ENCODE peak calls at places on chromosomes 4 and X, in four cellular contexts. K is DND-41, P is AG04449, N is NCI-H146. H is an unnamed sample.

GRCh38 chrX:140274761-140275525 is 229.9 kb downstream of the SOX3 start:
- DNase-seq in N (no peak), P (no peak), K (no peak), H (peak; percentile 5)

GRCh38 chr4:89836031-89836777 is 757 bp downstream of the SNCA start:
- DNase-seq in K (peak; percentile 17), N (no peak), P (no peak), H (no peak)

GRCh38 chr4:140617494-140618060 is 48.8 kb upstream of the UCP1 start:
- DNase-seq in N (no peak), P (no peak), K (no peak), H (no peak)

GRCh38 chrX:44244008-44244407 is 99.5 kb downstream of the EFHC2 start:
- DNase-seq in N (no peak), K (no peak), P (no peak), H (no peak)

GRCh38 chr4:54063737-54064316 is 578 bp downstream of the CHIC2 start:
- DNase-seq in K (peak; percentile 33), P (no peak), N (peak; percentile 55), H (no peak)

GRCh38 chr4:80206541-80207171 is 9.4 kb downstream of the PRDM8 start:
- DNase-seq in N (no peak), K (no peak), P (no peak), H (no peak)

GRCh38 chr4:74873545-74874295 is 59.2 kb upstream of the PARM1 start:
- DNase-seq in K (no peak), N (peak; percentile 44), P (no peak), H (no peak)

GRCh38 chr4:1767058-1767769 is 25.9 kb upstream of the FGFR3 start:
- DNase-seq in N (no peak), P (no peak), K (no peak), H (no peak)

GRCh38 chrX:68832516-68833447 is 4.0 kb downstream of the EFNB1 start:
- DNase-seq in P (no peak), K (no peak), N (no peak), H (no peak)

GRCh38 chrX:9558615-9559014 is 93.8 kb downstream of the TBL1X start:
- DNase-seq in P (no peak), N (no peak), K (no peak), H (no peak)

GRCh38 chr4:78078101-78078500 is 21.0 kb downstream of the FRAS1 start:
- DNase-seq in N (no peak), K (no peak), P (no peak), H (no peak)

GRCh38 chr4:38119663-38120374 is 159.6 kb downstream of the PTTG2 start:
- DNase-seq in N (peak; percentile 65), K (no peak), P (no peak), H (peak; percentile 54)

GRCh38 chr4:150903603-150904002 is 111.5 kb downstream of the LRBA start:
- DNase-seq in P (no peak), K (no peak), N (no peak), H (no peak)

GRCh38 chr4:38563703-38564490 is 100.1 kb upstream of the KLF3 start:
- DNase-seq in K (no peak), P (no peak), N (no peak), H (no peak)

GRCh38 chr4:185713272-185713671 is 98.7 kb downstream of the SORBS2 start:
- DNase-seq in K (no peak), P (no peak), N (no peak), H (no peak)

GRCh38 chr4:110663206-110663605 is 40.3 kb upstream of the PITX2 start:
- DNase-seq in P (no peak), K (no peak), N (no peak), H (no peak)

GRCh38 chr4:112766422-112766821 is 129.5 kb downstream of the LARP7 start:
- DNase-seq in P (no peak), N (no peak), K (no peak), H (no peak)

GRCh38 chr4:75490155-75490554 is 24.0 kb downstream of the RCHY1 start:
- DNase-seq in P (no peak), K (no peak), N (peak; percentile 13), H (no peak)

GRCh38 chr4:169571435-169571834 is 40.9 kb downstream of the NEK1 start:
- DNase-seq in P (no peak), K (no peak), N (no peak), H (no peak)

GRCh38 chrX:101229155-101229554 is 9.6 kb downstream of the DRP2 start:
- DNase-seq in P (peak; percentile 50), N (no peak), K (no peak), H (peak; percentile 33)

GRCh38 chrX:65591206-65591605 is 56.6 kb upstream of the LAS1L start:
- DNase-seq in K (no peak), N (no peak), P (no peak), H (no peak)

H was measured in H54.